ENCODE peak calls at places on chromosomes 5 and 9, in six cellular contexts. O is HCT116, G is K562, X is GM12878, R is H1, N is HepG2. C is an unnamed sample.

GRCh38 chr5:177487975-177488374 is 9.4 kb downstream of the PDLIM7 start:
- DNase-seq in O (no peak), G (no peak), X (no peak), R (no peak), N (no peak), C (no peak)

GRCh38 chr9:74742792-74743389 is 144.8 kb downstream of the TRPM6 start:
- DNase-seq in O (peak; percentile 19), G (peak; percentile 8), X (no peak), R (no peak), N (peak; percentile 2), C (peak; percentile 15)

GRCh38 chr5:40681351-40682311 is 1.9 kb downstream of the PTGER4 start:
- DNase-seq in O (no peak), G (no peak), X (no peak), R (peak; percentile 71), N (no peak), C (no peak)

GRCh38 chr5:72141440-72142271 is 34.4 kb downstream of the MAP1B start:
- DNase-seq in O (no peak), G (no peak), X (no peak), R (no peak), N (no peak), C (peak; percentile 81)

GRCh38 chr9:90827181-90827866 is 25.7 kb downstream of the SYK start:
- DNase-seq in O (no peak), G (no peak), X (peak; percentile 77), R (peak; percentile 28), N (no peak), C (no peak)

GRCh38 chr5:164013077-164013670 is 507.8 kb downstream of the MAT2B start:
- DNase-seq in O (peak; percentile 6), G (peak; percentile 38), X (peak; percentile 19), R (peak; percentile 77), N (peak; percentile 45), C (peak; percentile 75)

GRCh38 chr9:116750543-116750942 is 63.4 kb downstream of the TRIM32 start:
- DNase-seq in O (no peak), G (no peak), X (no peak), R (no peak), N (no peak), C (no peak)

GRCh38 chr5:78573318-78573717 is 75.3 kb downstream of the LHFPL2 start:
- DNase-seq in O (no peak), G (no peak), X (peak; percentile 62), R (no peak), N (no peak), C (no peak)

GRCh38 chr9:3241290-3241689 is 284.5 kb downstream of the RFX3 start:
- DNase-seq in O (no peak), G (no peak), X (no peak), R (no peak), N (no peak), C (no peak)

GRCh38 chr9:125911861-125912260 is 164.7 kb downstream of the PBX3 start:
- DNase-seq in O (no peak), G (no peak), X (no peak), R (no peak), N (no peak), C (no peak)

GRCh38 chr9:110156902-110157301 is 51.1 kb downstream of the C9orf152 start:
- DNase-seq in O (no peak), G (no peak), X (no peak), R (no peak), N (no peak), C (no peak)

GRCh38 chr9:5890641-5891040 is at the start of gene MLANA:
- DNase-seq in O (no peak), G (no peak), X (no peak), R (no peak), N (no peak), C (no peak)

GRCh38 chr5:131377785-131378325 is 114.0 kb downstream of the CDC42SE2 start:
- DNase-seq in O (no peak), G (no peak), X (no peak), R (no peak), N (no peak), C (no peak)

GRCh38 chr9:86893811-86894490 is 53.4 kb downstream of the GAS1 start:
- DNase-seq in O (no peak), G (no peak), X (no peak), R (peak; percentile 56), N (no peak), C (no peak)

GRCh38 chr9:32776201-32776600 is 7.1 kb upstream of the TMEM215 start:
- DNase-seq in O (no peak), G (no peak), X (no peak), R (no peak), N (no peak), C (no peak)

GRCh38 chr5:107112207-107112606 is 558.5 kb downstream of the EFNA5 start:
- DNase-seq in O (no peak), G (no peak), X (no peak), R (no peak), N (no peak), C (no peak)

GRCh38 chr9:1979815-1980367 is 35.3 kb upstream of the SMARCA2 start:
- DNase-seq in O (no peak), G (no peak), X (peak; percentile 35), R (no peak), N (no peak), C (no peak)

GRCh38 chr9:127078336-127078735 is 44.1 kb downstream of the ANGPTL2 start:
- DNase-seq in O (no peak), G (no peak), X (no peak), R (no peak), N (no peak), C (no peak)

GRCh38 chr9:115360122-115360521 is 242.2 kb upstream of the TNC start:
- DNase-seq in O (no peak), G (no peak), X (no peak), R (no peak), N (no peak), C (no peak)

GRCh38 chr5:171801-172331 is 19.4 kb upstream of the LRRC14B start:
- DNase-seq in O (no peak), G (no peak), X (no peak), R (peak; percentile 33), N (no peak), C (no peak)

GRCh38 chr5:55021465-55021864 is 2.6 kb upstream of the GZMK start:
- DNase-seq in O (no peak), G (no peak), X (no peak), R (no peak), N (no peak), C (no peak)

GRCh38 chr9:5357431-5358105 is 17.9 kb upstream of the RLN1 start:
- DNase-seq in O (no peak), G (no peak), X (no peak), R (no peak), N (no peak), C (no peak)

GRCh38 chr5:66876266-66876807 is 280.1 kb downstream of the MAST4 start:
- DNase-seq in O (no peak), G (no peak), X (no peak), R (no peak), N (no peak), C (no peak)

GRCh38 chr9:131470581-131470991 is 32.1 kb upstream of the POMT1 start:
- DNase-seq in O (no peak), G (no peak), X (no peak), R (no peak), N (no peak), C (no peak)

GRCh38 chr5:143582176-143582575 is 178.7 kb upstream of the NR3C1 start:
- DNase-seq in O (no peak), G (no peak), X (no peak), R (no peak), N (no peak), C (no peak)

GRCh38 chr5:143583385-143583784 is 179.9 kb upstream of the NR3C1 start:
- DNase-seq in O (no peak), G (no peak), X (no peak), R (no peak), N (no peak), C (no peak)

GRCh38 chr5:143581148-143581547 is 177.7 kb upstream of the NR3C1 start:
- DNase-seq in O (no peak), G (no peak), X (no peak), R (no peak), N (no peak), C (no peak)

GRCh38 chr5:143581649-143582048 is 178.2 kb upstream of the NR3C1 start:
- DNase-seq in O (no peak), G (no peak), X (no peak), R (no peak), N (no peak), C (no peak)

DNA sequence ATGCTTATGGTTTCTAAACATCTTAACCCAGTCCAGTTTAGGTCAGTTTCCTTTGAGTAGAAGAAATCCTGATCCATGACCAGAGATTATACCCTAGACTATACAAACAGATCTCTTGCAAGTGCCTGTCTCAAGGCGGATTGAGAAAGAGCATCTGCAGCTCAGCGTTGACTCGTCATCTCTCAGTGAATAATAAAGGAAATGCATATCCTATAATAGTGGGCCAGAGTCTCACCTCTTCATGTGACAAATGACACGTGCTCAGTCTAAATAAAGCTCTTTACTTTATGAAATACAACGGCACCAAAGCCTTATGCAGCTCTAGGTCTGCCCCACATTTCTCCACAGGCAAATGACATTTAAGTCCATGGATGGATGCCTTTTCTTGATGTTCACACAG is 179.4 kb upstream of the NR3C1 start:
- DNase-seq in O (no peak), G (no peak), X (no peak), R (no peak), N (no peak), C (peak; percentile 49)
- H3K4me2 ChIP-seq in O (no peak overlapping the region), G (no peak overlapping the region), X (no peak overlapping the region), R (no peak overlapping the region), N (no peak overlapping the region), C (peak overlapping the region; percentile 37)

DNA sequence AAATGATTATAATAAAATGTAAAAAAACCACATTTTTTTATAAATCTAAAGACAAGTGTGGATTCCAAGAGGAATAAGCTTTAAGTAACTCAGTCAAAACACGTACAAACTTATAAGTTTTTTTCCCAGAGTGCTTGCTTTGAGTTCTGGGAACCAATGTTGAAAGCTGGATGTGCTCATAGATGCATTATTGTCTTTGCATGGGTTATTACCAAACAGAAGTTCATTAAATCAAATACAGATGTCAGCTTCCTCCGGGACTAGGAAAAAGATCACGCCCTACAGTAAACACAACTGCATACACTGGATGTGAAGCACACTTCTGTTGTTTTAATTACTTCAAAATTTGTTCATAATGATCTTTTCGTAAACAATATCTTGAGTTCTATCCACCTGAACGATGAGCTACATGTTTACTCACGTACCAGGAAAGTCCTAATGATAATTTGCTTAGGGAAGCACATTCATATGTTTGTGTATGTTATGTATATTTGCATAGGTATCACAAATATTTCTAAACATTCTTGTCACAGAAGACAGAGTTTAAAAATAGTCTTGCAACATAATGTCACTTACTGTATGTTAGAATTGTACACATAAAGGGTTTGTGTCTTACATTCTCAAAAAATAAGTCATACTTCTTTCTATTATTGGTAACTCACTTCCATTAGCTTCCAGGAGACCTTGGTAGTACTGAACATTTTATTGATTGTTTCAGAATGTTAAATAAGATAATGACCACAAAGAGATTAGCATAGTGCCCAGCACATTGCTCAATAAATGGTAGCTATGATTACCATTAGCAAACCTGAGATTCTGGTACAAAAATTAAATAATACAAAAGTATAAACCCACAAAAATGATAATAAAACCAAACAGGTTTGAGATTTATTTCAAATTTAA is 427.4 kb downstream of the CETN3 start:
- DNase-seq in O (no peak), G (no peak), X (no peak), R (no peak), N (no peak), C (no peak)
- TF ChIP-seq CEBPB in O (no peak), G (no peak), X (no peak), R (no peak), N (no peak), C (no peak)

GRCh38 chr5:149445739-149446369 is 66.8 kb upstream of the IL17B start:
- DNase-seq in O (no peak), G (peak; percentile 77), X (no peak), R (no peak), N (peak; percentile 88), C (peak; percentile 86)
- TF ChIP-seq MAX in O (no peak), G (peak; percentile 52), X (no peak), R (no peak), N (peak; percentile 68), C (peak; percentile 60)

GRCh38 chr5:180589771-180590542 is 1.3 kb downstream of the SCGB3A1 start:
- DNase-seq in O (no peak), G (no peak), X (no peak), R (peak; percentile 57), N (no peak), C (no peak)
- H3K4me2 ChIP-seq in O (no peak overlapping the region), G (no peak overlapping the region), X (peak overlapping the region; percentile 4), R (peak overlapping the region; percentile 97), N (peak overlapping the region; percentile 63), C (peak overlapping the region; percentile 64)

C was measured in A549.